ENCODE peak calls at places on chromosomes 2 and 18, in nine cellular contexts. Y is Right ventricle myocardium inferior; R is central memory CD8-positive, alpha-beta T cell; U is PC-3; I is heart right ventricle; O is psoas muscle; X is omental fat pad; K is DND-41; W is mucosa of descending colon. F is an unnamed sample.

GRCh38 chr2:8984152-8984551 is 19.3 kb downstream of the MBOAT2 start:
- ATAC-seq in I (no peak), W (peak; percentile 18), U (no peak), K (no peak), O (no peak), X (no peak), Y (no peak), R (no peak), F (no peak)

GRCh38 chr18:40676676-40677075 is 1278.4 kb upstream of the PIK3C3 start:
- ATAC-seq in X (no peak), R (no peak), I (no peak), W (no peak), U (peak; percentile 83), Y (no peak), O (no peak), K (no peak), F (no peak)

GRCh38 chr2:73269686-73270465 is 14.4 kb downstream of the FBXO41 start:
- ATAC-seq in R (peak; percentile 3), I (no peak), O (no peak), K (no peak), W (no peak), U (no peak), Y (no peak), X (no peak), F (no peak)

GRCh38 chr2:66364495-66364992 is 70.4 kb upstream of the MEIS1 start:
- ATAC-seq in W (peak; percentile 26), I (peak; percentile 81), K (no peak), X (no peak), Y (peak; percentile 89), O (no peak), U (no peak), R (no peak), F (peak; percentile 75)

GRCh38 chr18:21218862-21219261 is 23.2 kb upstream of the GREB1L start:
- ATAC-seq in O (no peak), R (no peak), I (no peak), U (no peak), X (no peak), K (no peak), W (no peak), Y (no peak), F (no peak)

GRCh38 chr2:16137080-16137755 is 196.9 kb downstream of the MYCN start:
- ATAC-seq in U (no peak), I (no peak), W (peak; percentile 76), Y (no peak), O (no peak), K (no peak), X (no peak), R (no peak), F (no peak)

GRCh38 chr18:44700652-44701051 is 20.0 kb downstream of the SETBP1 start:
- ATAC-seq in I (no peak), O (peak; percentile 67), R (peak; percentile 99), Y (peak; percentile 49), K (no peak), U (no peak), W (peak; percentile 59), X (peak; percentile 55), F (peak; percentile 69)

GRCh38 chr2:160454070-160454797 is 39.4 kb downstream of the RBMS1 start:
- ATAC-seq in K (peak; percentile 33), I (no peak), W (no peak), R (no peak), Y (no peak), X (no peak), U (no peak), O (no peak), F (no peak)

GRCh38 chr2:168178520-168178919 is 68.9 kb downstream of the STK39 start:
- ATAC-seq in U (no peak), Y (no peak), I (no peak), R (no peak), W (no peak), X (no peak), K (no peak), O (no peak), F (no peak)

GRCh38 chr2:103960126-103960508 is 893.8 kb upstream of the POU3F3 start:
- ATAC-seq in R (no peak), K (no peak), O (no peak), X (no peak), I (no peak), W (no peak), U (no peak), Y (no peak), F (no peak)

GRCh38 chr18:48116017-48116416 is 185.6 kb upstream of the SMAD2 start:
- ATAC-seq in I (no peak), W (no peak), K (no peak), U (no peak), Y (no peak), R (no peak), O (no peak), X (no peak), F (no peak)

GRCh38 chr2:75200140-75200985 is 1.0 kb upstream of the TACR1 start:
- ATAC-seq in I (peak; percentile 75), Y (peak; percentile 81), R (peak; percentile 33), U (peak; percentile 60), K (no peak), X (no peak), O (peak; percentile 42), W (peak; percentile 52), F (peak; percentile 27)

GRCh38 chr2:228983700-228984099 is 287.4 kb downstream of the PID1 start:
- ATAC-seq in K (no peak), Y (no peak), X (no peak), I (no peak), R (no peak), W (no peak), U (no peak), O (no peak), F (no peak)

GRCh38 chr2:180983468-180984388 is 3.3 kb downstream of the UBE2E3 start:
- ATAC-seq in O (no peak), X (no peak), R (peak; percentile 35), I (no peak), K (peak; percentile 79), Y (no peak), U (peak; percentile 16), W (peak; percentile 52), F (no peak)

GRCh38 chr18:24068945-24069693 is 54.6 kb downstream of the TTC39C start:
- ATAC-seq in R (no peak), K (peak; percentile 35), U (no peak), X (no peak), Y (no peak), I (no peak), W (no peak), O (peak; percentile 56), F (no peak)

GRCh38 chr2:65566617-65567016 is 134.2 kb upstream of the SPRED2 start:
- ATAC-seq in U (no peak), K (peak; percentile 89), W (no peak), I (no peak), R (no peak), Y (no peak), O (peak; percentile 16), X (peak; percentile 35), F (no peak)

GRCh38 chr18:10054366-10054765 is 140.6 kb downstream of the VAPA start:
- ATAC-seq in R (no peak), K (no peak), U (no peak), W (no peak), X (no peak), I (no peak), O (no peak), Y (no peak), F (no peak)

GRCh38 chr2:67650292-67651133 is 253.4 kb downstream of the ETAA1 start:
- ATAC-seq in I (peak; percentile 94), K (no peak), U (peak; percentile 100), R (no peak), X (peak; percentile 96), O (peak; percentile 87), W (peak; percentile 71), Y (peak; percentile 88), F (peak; percentile 91)

GRCh38 chr2:204060896-204061640 is 124.5 kb downstream of the ICOS start:
- ATAC-seq in U (no peak), R (no peak), O (no peak), K (no peak), W (no peak), X (no peak), I (no peak), Y (no peak), F (no peak)

GRCh38 chr2:88837511-88838160 is 146.2 kb downstream of the RPIA start:
- ATAC-seq in R (no peak), O (no peak), I (no peak), X (no peak), Y (no peak), W (no peak), K (no peak), U (no peak), F (no peak)

GRCh38 chr18:28511421-28511821 is 334.5 kb upstream of the CDH2 start:
- ATAC-seq in Y (no peak), U (peak; percentile 87), O (no peak), R (no peak), I (no peak), K (no peak), W (no peak), X (no peak), F (no peak)

GRCh38 chr2:134155134-134155533 is 98.7 kb upstream of the MGAT5 start:
- ATAC-seq in U (no peak), Y (peak; percentile 27), X (no peak), K (no peak), W (no peak), I (no peak), O (no peak), R (no peak), F (no peak)

GRCh38 chr2:240640939-240641338 is 15.7 kb downstream of the GPR35 start:
- ATAC-seq in I (no peak), K (no peak), Y (no peak), W (peak; percentile 88), O (peak; percentile 39), U (peak; percentile 73), X (no peak), R (no peak), F (no peak)

GRCh38 chr2:46818141-46818552 is 97.5 kb downstream of the MCFD2 start:
- ATAC-seq in K (no peak), Y (peak; percentile 92), I (peak; percentile 82), O (peak; percentile 94), W (peak; percentile 44), R (no peak), X (no peak), U (no peak), F (peak; percentile 97)

GRCh38 chr2:148737742-148738141 is 93.2 kb downstream of the EPC2 start:
- ATAC-seq in W (no peak), R (no peak), K (no peak), O (no peak), Y (no peak), I (no peak), U (no peak), X (no peak), F (no peak)

GRCh38 chr2:234930397-234930796 is 21.4 kb upstream of the SH3BP4 start:
- ATAC-seq in I (no peak), R (no peak), X (no peak), O (no peak), Y (no peak), U (no peak), K (no peak), W (no peak), F (no peak)